ENCODE peak calls at places on chromosome 4, in nine cellular contexts. E is kidney, X is OCI-LY7, V is mucosa of descending colon, P is GM23338, I is endothelial cell of umbilical vein, K is heart right ventricle, C is HepG2, Y is ascending aorta. J is an unnamed sample.

GRCh38 chr4:71004281-71004851 is 10.9 kb downstream of the DCK start:
- DNase-seq in P (peak; percentile 46), E (peak; percentile 66), I (no peak), X (peak; percentile 71), Y (no peak), K (no peak), V (peak; percentile 59), C (peak; percentile 7), J (peak; percentile 34)

GRCh38 chr4:56261027-56261426 is 126.3 kb downstream of the AASDH start:
- DNase-seq in Y (no peak), V (no peak), X (no peak), K (no peak), P (no peak), E (no peak), I (no peak), C (no peak), J (no peak)

GRCh38 chr4:156775803-156776202 is 195.8 kb downstream of the PDGFC start:
- DNase-seq in K (no peak), P (no peak), C (no peak), X (no peak), E (no peak), V (no peak), I (no peak), Y (no peak), J (no peak)

GRCh38 chr4:68359508-68359907 is 9.6 kb upstream of the YTHDC1 start:
- DNase-seq in K (no peak), E (no peak), Y (no peak), C (no peak), X (no peak), V (no peak), I (no peak), P (no peak), J (no peak)

GRCh38 chr4:40526741-40527140 is 102.9 kb downstream of the RBM47 start:
- DNase-seq in P (no peak), I (no peak), E (no peak), X (no peak), K (no peak), V (no peak), Y (no peak), C (no peak), J (no peak)

GRCh38 chr4:14871676-14872430 is 130.4 kb upstream of the CPEB2 start:
- DNase-seq in P (peak; percentile 72), C (peak; percentile 3), E (no peak), X (peak; percentile 14), V (no peak), K (no peak), Y (no peak), I (peak; percentile 6), J (no peak)

GRCh38 chr4:168440442-168441264 is 39.6 kb downstream of the DDX60L start:
- DNase-seq in Y (no peak), I (peak; percentile 85), X (no peak), P (no peak), C (no peak), E (no peak), K (no peak), V (no peak), J (no peak)

GRCh38 chr4:12852338-12853307 is 631.5 kb downstream of the RAB28 start:
- DNase-seq in Y (no peak), E (no peak), K (no peak), X (peak; percentile 44), I (peak; percentile 49), P (peak; percentile 94), C (peak; percentile 76), V (no peak), J (no peak)

GRCh38 chr4:128565565-128566186 is 243.8 kb upstream of the JADE1 start:
- DNase-seq in X (peak; percentile 33), I (peak; percentile 51), C (peak; percentile 51), E (no peak), P (peak; percentile 85), K (peak; percentile 39), V (no peak), Y (no peak), J (no peak)

GRCh38 chr4:38101563-38101962 is 141.4 kb downstream of the PTTG2 start:
- DNase-seq in C (no peak), I (no peak), X (no peak), Y (no peak), E (no peak), P (no peak), K (no peak), V (no peak), J (no peak)

GRCh38 chr4:1792832-1793495 is at the start of gene FGFR3:
- DNase-seq in I (no peak), C (peak; percentile 48), V (no peak), E (no peak), K (peak; percentile 52), P (peak; percentile 90), X (no peak), Y (no peak), J (peak; percentile 16)

GRCh38 chr4:2333356-2333841 is 71.5 kb upstream of the MXD4 start:
- DNase-seq in Y (no peak), V (peak; percentile 86), P (no peak), X (no peak), C (no peak), K (no peak), E (peak; percentile 89), I (no peak), J (no peak)

GRCh38 chr4:73508651-73509050 is 27.1 kb downstream of the AFM start:
- DNase-seq in Y (no peak), P (no peak), V (no peak), I (no peak), X (no peak), C (no peak), K (no peak), E (no peak), J (no peak)

GRCh38 chr4:134215636-134216340 is 14.2 kb upstream of the PABPC4L start:
- DNase-seq in E (no peak), X (no peak), I (no peak), V (no peak), C (no peak), K (no peak), Y (no peak), P (no peak), J (no peak)

GRCh38 chr4:54516556-54517215 is 141.1 kb upstream of the KIT start:
- DNase-seq in P (no peak), V (no peak), X (no peak), C (no peak), I (peak; percentile 40), Y (no peak), E (peak; percentile 72), K (peak; percentile 28), J (no peak)

GRCh38 chr4:8079031-8079885 is 79.4 kb downstream of the ABLIM2 start:
- DNase-seq in P (no peak), C (no peak), Y (no peak), X (no peak), E (peak; percentile 45), I (peak; percentile 18), V (no peak), K (no peak), J (no peak)

GRCh38 chr4:114180481-114180880 is 201.0 kb upstream of the ARSJ start:
- DNase-seq in P (peak; percentile 77), X (peak; percentile 30), K (peak; percentile 17), E (peak; percentile 81), Y (peak; percentile 67), I (peak; percentile 87), C (peak; percentile 25), V (no peak), J (peak; percentile 63)

GRCh38 chr4:94171616-94172015 is 36.0 kb upstream of the SMARCAD1 start:
- DNase-seq in Y (no peak), I (no peak), C (no peak), P (peak; percentile 42), E (no peak), K (no peak), X (no peak), V (no peak), J (no peak)
- TF ChIP-seq CTCF in Y (no peak), I (peak; percentile 28), C (no peak), P (peak; percentile 33), E (no peak), K (no peak), X (peak; percentile 72), V (no peak), J (no peak)

DNA sequence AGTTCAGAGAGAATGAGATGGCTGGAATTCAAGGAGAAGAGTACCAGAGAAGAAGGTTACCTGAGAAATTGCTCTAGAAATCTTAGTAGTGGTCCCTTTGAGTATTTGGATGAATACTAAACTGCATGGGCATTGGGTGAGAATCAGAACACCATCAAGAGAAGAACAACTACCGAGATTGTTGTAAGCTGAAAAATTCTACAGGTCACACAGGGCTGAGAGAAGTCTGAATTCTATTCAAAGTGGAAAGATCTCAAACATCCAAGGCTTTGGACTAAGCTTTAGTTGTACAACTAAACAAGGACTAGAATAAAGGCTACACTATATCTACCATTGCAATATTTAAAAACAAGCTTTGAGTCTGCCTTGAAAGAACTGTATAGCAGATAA is 40.8 kb downstream of the LRBA start:
- DNase-seq in X (no peak), P (no peak), E (no peak), K (no peak), I (no peak), C (no peak), Y (no peak), V (no peak), J (no peak)
- H3K4me1 ChIP-seq in X (peaks cover 13% of the 10 kb centered on the region), P (no peaks in the 10 kb centered on the region), E (no peaks in the 10 kb centered on the region), K (no peaks in the 10 kb centered on the region), I (peaks cover 7% of the 10 kb centered on the region), C (peaks cover 60% of the 10 kb centered on the region), Y (no peaks in the 10 kb centered on the region), V (peaks cover 29% of the 10 kb centered on the region), J (peaks cover 10% of the 10 kb centered on the region)

GRCh38 chr4:28682872-28683271 is 1822.2 kb downstream of the STIM2 start:
- DNase-seq in Y (no peak), X (no peak), E (no peak), P (peak; percentile 79), C (no peak), I (no peak), V (no peak), K (no peak), J (no peak)

GRCh38 chr4:28690890-28691289 is 1830.2 kb downstream of the STIM2 start:
- DNase-seq in K (no peak), V (no peak), C (no peak), P (no peak), I (no peak), E (no peak), X (no peak), Y (no peak), J (no peak)

GRCh38 chr4:28686618-28687017 is 1826.0 kb downstream of the STIM2 start:
- DNase-seq in C (peak; percentile 8), E (no peak), K (peak; percentile 9), X (peak; percentile 24), I (peak; percentile 2), Y (no peak), V (no peak), P (peak; percentile 77), J (no peak)
- TF ChIP-seq CTCF in C (peak; percentile 22), E (peak; percentile 41), K (peak; percentile 25), X (peak; percentile 68), I (peak; percentile 42), Y (no peak), V (no peak), P (peak; percentile 94), J (no peak)

DNA sequence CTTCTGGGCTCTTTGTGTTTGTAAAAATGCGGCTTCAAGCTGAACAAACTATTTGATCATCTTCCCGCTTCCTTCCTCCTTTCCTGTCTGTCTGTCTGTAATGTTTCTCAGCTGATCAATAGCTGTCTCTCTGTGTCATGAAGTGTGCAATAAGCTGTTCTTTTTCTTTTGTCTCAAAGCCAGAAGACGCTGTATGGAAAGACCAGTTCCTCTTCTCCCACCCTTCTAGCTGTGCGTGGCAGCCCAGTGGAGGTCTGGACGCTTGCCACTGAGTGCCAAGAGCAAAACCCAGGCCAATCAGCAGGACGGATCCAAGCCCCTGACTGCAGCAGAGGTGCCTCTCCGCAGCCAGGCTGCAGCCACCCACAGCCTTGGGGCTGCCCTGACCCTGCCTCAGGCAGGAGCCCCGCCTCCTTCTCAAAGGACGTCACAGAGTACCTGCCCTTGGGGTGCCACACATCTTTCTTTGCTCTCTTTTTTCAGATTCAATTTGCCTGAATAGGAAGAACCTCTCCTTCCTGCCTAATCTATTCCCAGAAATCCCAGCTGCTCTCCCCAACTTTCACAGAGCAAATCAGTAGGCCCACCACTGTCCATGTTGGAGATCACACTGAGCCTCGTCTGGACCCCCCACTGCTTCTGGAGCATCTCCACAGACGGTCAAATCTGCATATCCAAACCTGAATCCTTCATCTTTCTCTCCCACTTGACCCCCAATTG is 59.1 kb downstream of the MAML3 start:
- DNase-seq in Y (peak; percentile 83), P (peak; percentile 57), I (peak; percentile 85), K (peak; percentile 66), V (peak; percentile 83), X (no peak), C (no peak), E (peak; percentile 87), J (peak; percentile 70)
- H3K4me1 ChIP-seq in Y (peaks cover 10% of the 10 kb centered on the region), P (peaks cover 45% of the 10 kb centered on the region), I (peaks cover 97% of the 10 kb centered on the region), K (peaks cover 63% of the 10 kb centered on the region), V (peaks cover 20% of the 10 kb centered on the region), X (peaks cover 37% of the 10 kb centered on the region), C (peaks cover 9% of the 10 kb centered on the region), E (peaks cover 15% of the 10 kb centered on the region), J (peaks cover 47% of the 10 kb centered on the region)